ENCODE peak calls at places on chromosomes 16 and 17, in nine cellular contexts. One of them, this sample, is unnamed.

GRCh38 chr17:32516450-32516849 is 29.7 kb downstream of the CDK5R1 start:
- DNase-seq in hypothalamus: no peak
- DNase-seq in brain pericyte: no peak
- DNase-seq in MCF 10A: no peak
- DNase-seq in activated T-cell treated with anti-CD3 and anti-CD28 coated beads, Interleukin-2, amount 50 U/mL, for 4 hours: no peak
- DNase-seq in ecto neural progenitor cell: no peak
- DNase-seq in GM23338: no peak
- DNase-seq in stimulated activated effector memory CD8-positive, alpha-beta T cell treated with anti-CD3 and anti-CD28 coated beads, Interleukin-12 subunit alpha, Interleukin-12 subunit beta, amount 100 ng/mL, for 72 hours: no peak
- DNase-seq in SK-MEL-5: peak; percentile 53
- DNase-seq in this sample: peak; percentile 91

GRCh38 chr17:13253746-13254410 is 236.1 kb upstream of the ELAC2 start:
- DNase-seq in hypothalamus: no peak
- DNase-seq in brain pericyte: no peak
- DNase-seq in MCF 10A: no peak
- DNase-seq in activated T-cell treated with anti-CD3 and anti-CD28 coated beads, Interleukin-2, amount 50 U/mL, for 4 hours: no peak
- DNase-seq in ecto neural progenitor cell: no peak
- DNase-seq in GM23338: no peak
- DNase-seq in stimulated activated effector memory CD8-positive, alpha-beta T cell treated with anti-CD3 and anti-CD28 coated beads, Interleukin-12 subunit alpha, Interleukin-12 subunit beta, amount 100 ng/mL, for 72 hours: no peak
- DNase-seq in SK-MEL-5: no peak
- DNase-seq in this sample: no peak

GRCh38 chr17:48725294-48726064 is 2.5 kb downstream of the PRAC2 start:
- DNase-seq in hypothalamus: no peak
- DNase-seq in brain pericyte: no peak
- DNase-seq in MCF 10A: no peak
- DNase-seq in activated T-cell treated with anti-CD3 and anti-CD28 coated beads, Interleukin-2, amount 50 U/mL, for 4 hours: no peak
- DNase-seq in ecto neural progenitor cell: no peak
- DNase-seq in GM23338: no peak
- DNase-seq in stimulated activated effector memory CD8-positive, alpha-beta T cell treated with anti-CD3 and anti-CD28 coated beads, Interleukin-12 subunit alpha, Interleukin-12 subunit beta, amount 100 ng/mL, for 72 hours: no peak
- DNase-seq in SK-MEL-5: no peak
- DNase-seq in this sample: no peak

GRCh38 chr17:67289174-67289876 is 44.3 kb upstream of the HELZ start:
- DNase-seq in hypothalamus: peak; percentile 57
- DNase-seq in brain pericyte: peak; percentile 75
- DNase-seq in MCF 10A: no peak
- DNase-seq in activated T-cell treated with anti-CD3 and anti-CD28 coated beads, Interleukin-2, amount 50 U/mL, for 4 hours: no peak
- DNase-seq in ecto neural progenitor cell: no peak
- DNase-seq in GM23338: peak; percentile 27
- DNase-seq in stimulated activated effector memory CD8-positive, alpha-beta T cell treated with anti-CD3 and anti-CD28 coated beads, Interleukin-12 subunit alpha, Interleukin-12 subunit beta, amount 100 ng/mL, for 72 hours: no peak
- DNase-seq in SK-MEL-5: peak; percentile 58
- DNase-seq in this sample: no peak

GRCh38 chr16:67304006-67304405 is 22.5 kb downstream of the KCTD19 start:
- DNase-seq in hypothalamus: no peak
- DNase-seq in brain pericyte: no peak
- DNase-seq in MCF 10A: no peak
- DNase-seq in activated T-cell treated with anti-CD3 and anti-CD28 coated beads, Interleukin-2, amount 50 U/mL, for 4 hours: no peak
- DNase-seq in ecto neural progenitor cell: no peak
- DNase-seq in GM23338: no peak
- DNase-seq in stimulated activated effector memory CD8-positive, alpha-beta T cell treated with anti-CD3 and anti-CD28 coated beads, Interleukin-12 subunit alpha, Interleukin-12 subunit beta, amount 100 ng/mL, for 72 hours: no peak
- DNase-seq in SK-MEL-5: no peak
- DNase-seq in this sample: no peak

GRCh38 chr16:58198022-58198683 is at the start of gene CSNK2A2:
- DNase-seq in hypothalamus: peak; percentile 54
- DNase-seq in brain pericyte: no peak
- DNase-seq in MCF 10A: peak; percentile 76
- DNase-seq in activated T-cell treated with anti-CD3 and anti-CD28 coated beads, Interleukin-2, amount 50 U/mL, for 4 hours: peak; percentile 68
- DNase-seq in ecto neural progenitor cell: peak; percentile 76
- DNase-seq in GM23338: peak; percentile 74
- DNase-seq in stimulated activated effector memory CD8-positive, alpha-beta T cell treated with anti-CD3 and anti-CD28 coated beads, Interleukin-12 subunit alpha, Interleukin-12 subunit beta, amount 100 ng/mL, for 72 hours: peak; percentile 58
- DNase-seq in SK-MEL-5: peak; percentile 66
- DNase-seq in this sample: peak; percentile 80

GRCh38 chr17:74280093-74280513 is 6.1 kb downstream of the DNAI2 start:
- DNase-seq in hypothalamus: no peak
- DNase-seq in brain pericyte: no peak
- DNase-seq in MCF 10A: no peak
- DNase-seq in activated T-cell treated with anti-CD3 and anti-CD28 coated beads, Interleukin-2, amount 50 U/mL, for 4 hours: peak; percentile 37
- DNase-seq in ecto neural progenitor cell: no peak
- DNase-seq in GM23338: no peak
- DNase-seq in stimulated activated effector memory CD8-positive, alpha-beta T cell treated with anti-CD3 and anti-CD28 coated beads, Interleukin-12 subunit alpha, Interleukin-12 subunit beta, amount 100 ng/mL, for 72 hours: no peak
- DNase-seq in SK-MEL-5: no peak
- DNase-seq in this sample: no peak

GRCh38 chr16:76035689-76036088 is 241.5 kb upstream of the CNTNAP4 start:
- DNase-seq in hypothalamus: no peak
- DNase-seq in brain pericyte: no peak
- DNase-seq in MCF 10A: peak; percentile 42
- DNase-seq in activated T-cell treated with anti-CD3 and anti-CD28 coated beads, Interleukin-2, amount 50 U/mL, for 4 hours: no peak
- DNase-seq in ecto neural progenitor cell: no peak
- DNase-seq in GM23338: peak; percentile 51
- DNase-seq in stimulated activated effector memory CD8-positive, alpha-beta T cell treated with anti-CD3 and anti-CD28 coated beads, Interleukin-12 subunit alpha, Interleukin-12 subunit beta, amount 100 ng/mL, for 72 hours: no peak
- DNase-seq in SK-MEL-5: peak; percentile 2
- DNase-seq in this sample: no peak

GRCh38 chr17:11880714-11881113 is 116.6 kb downstream of the ZNF18 start:
- DNase-seq in hypothalamus: no peak
- DNase-seq in brain pericyte: no peak
- DNase-seq in MCF 10A: peak; percentile 5
- DNase-seq in activated T-cell treated with anti-CD3 and anti-CD28 coated beads, Interleukin-2, amount 50 U/mL, for 4 hours: no peak
- DNase-seq in ecto neural progenitor cell: no peak
- DNase-seq in GM23338: no peak
- DNase-seq in stimulated activated effector memory CD8-positive, alpha-beta T cell treated with anti-CD3 and anti-CD28 coated beads, Interleukin-12 subunit alpha, Interleukin-12 subunit beta, amount 100 ng/mL, for 72 hours: no peak
- DNase-seq in SK-MEL-5: peak; percentile 86
- DNase-seq in this sample: peak; percentile 87

GRCh38 chr17:40399185-40399584 is 18.5 kb downstream of the TOP2A start:
- DNase-seq in hypothalamus: no peak
- DNase-seq in brain pericyte: peak; percentile 39
- DNase-seq in MCF 10A: peak; percentile 61
- DNase-seq in activated T-cell treated with anti-CD3 and anti-CD28 coated beads, Interleukin-2, amount 50 U/mL, for 4 hours: no peak
- DNase-seq in ecto neural progenitor cell: no peak
- DNase-seq in GM23338: peak; percentile 73
- DNase-seq in stimulated activated effector memory CD8-positive, alpha-beta T cell treated with anti-CD3 and anti-CD28 coated beads, Interleukin-12 subunit alpha, Interleukin-12 subunit beta, amount 100 ng/mL, for 72 hours: no peak
- DNase-seq in SK-MEL-5: peak; percentile 83
- DNase-seq in this sample: peak; percentile 84

GRCh38 chr16:11318817-11319216 is 26.4 kb upstream of the RMI2 start:
- DNase-seq in hypothalamus: no peak
- DNase-seq in brain pericyte: no peak
- DNase-seq in MCF 10A: no peak
- DNase-seq in activated T-cell treated with anti-CD3 and anti-CD28 coated beads, Interleukin-2, amount 50 U/mL, for 4 hours: no peak
- DNase-seq in ecto neural progenitor cell: no peak
- DNase-seq in GM23338: no peak
- DNase-seq in stimulated activated effector memory CD8-positive, alpha-beta T cell treated with anti-CD3 and anti-CD28 coated beads, Interleukin-12 subunit alpha, Interleukin-12 subunit beta, amount 100 ng/mL, for 72 hours: no peak
- DNase-seq in SK-MEL-5: no peak
- DNase-seq in this sample: no peak

GRCh38 chr17:51507444-51507843 is 247.1 kb downstream of the UTP18 start:
- DNase-seq in hypothalamus: no peak
- DNase-seq in brain pericyte: no peak
- DNase-seq in MCF 10A: no peak
- DNase-seq in activated T-cell treated with anti-CD3 and anti-CD28 coated beads, Interleukin-2, amount 50 U/mL, for 4 hours: no peak
- DNase-seq in ecto neural progenitor cell: no peak
- DNase-seq in GM23338: no peak
- DNase-seq in stimulated activated effector memory CD8-positive, alpha-beta T cell treated with anti-CD3 and anti-CD28 coated beads, Interleukin-12 subunit alpha, Interleukin-12 subunit beta, amount 100 ng/mL, for 72 hours: no peak
- DNase-seq in SK-MEL-5: peak; percentile 17
- DNase-seq in this sample: peak; percentile 80